ENCODE peak calls at places on chromosomes 5 and 9, in seven cellular contexts. G, B, D, N, R, Y and Q are unnamed samples.

GRCh38 chr9:133631111-133631510 is 5.1 kb upstream of the DBH start:
- DNase-seq in G (no peak), B (no peak), D (no peak), N (no peak), R (no peak), Y (no peak), Q (no peak)

GRCh38 chr9:2787065-2787464 is 56.8 kb downstream of the PUM3 start:
- DNase-seq in G (no peak), B (no peak), D (no peak), N (no peak), R (no peak), Y (no peak), Q (no peak)

GRCh38 chr9:133359420-133360175 is 3.2 kb downstream of the SURF2 start:
- DNase-seq in G (no peak), B (no peak), D (peak; percentile 42), N (no peak), R (no peak), Y (no peak), Q (no peak)

GRCh38 chr5:93909356-93909755 is 168.0 kb upstream of the POU5F2 start:
- DNase-seq in G (no peak), B (no peak), D (no peak), N (no peak), R (no peak), Y (no peak), Q (no peak)

GRCh38 chr5:126394211-126394828 is 28.9 kb upstream of the GRAMD2B start:
- DNase-seq in G (no peak), B (no peak), D (no peak), N (no peak), R (no peak), Y (no peak), Q (no peak)

GRCh38 chr9:127561491-127562270 is 50.4 kb upstream of the STXBP1 start:
- DNase-seq in G (no peak), B (peak; percentile 64), D (peak; percentile 34), N (peak; percentile 91), R (peak; percentile 71), Y (peak; percentile 60), Q (peak; percentile 100)

GRCh38 chr5:15790446-15791005 is 290.5 kb downstream of the FBXL7 start:
- DNase-seq in G (no peak), B (no peak), D (no peak), N (no peak), R (no peak), Y (no peak), Q (no peak)

GRCh38 chr5:126619781-126620180 is 19.0 kb downstream of the PHAX start:
- DNase-seq in G (no peak), B (no peak), D (no peak), N (no peak), R (no peak), Y (no peak), Q (no peak)

GRCh38 chr5:172612771-172613170 is 28.3 kb upstream of the NEURL1B start:
- DNase-seq in G (no peak), B (no peak), D (no peak), N (no peak), R (no peak), Y (no peak), Q (no peak)

GRCh38 chr9:23858234-23858633 is 32.2 kb upstream of the ELAVL2 start:
- DNase-seq in G (no peak), B (no peak), D (no peak), N (no peak), R (no peak), Y (no peak), Q (no peak)

DNA sequence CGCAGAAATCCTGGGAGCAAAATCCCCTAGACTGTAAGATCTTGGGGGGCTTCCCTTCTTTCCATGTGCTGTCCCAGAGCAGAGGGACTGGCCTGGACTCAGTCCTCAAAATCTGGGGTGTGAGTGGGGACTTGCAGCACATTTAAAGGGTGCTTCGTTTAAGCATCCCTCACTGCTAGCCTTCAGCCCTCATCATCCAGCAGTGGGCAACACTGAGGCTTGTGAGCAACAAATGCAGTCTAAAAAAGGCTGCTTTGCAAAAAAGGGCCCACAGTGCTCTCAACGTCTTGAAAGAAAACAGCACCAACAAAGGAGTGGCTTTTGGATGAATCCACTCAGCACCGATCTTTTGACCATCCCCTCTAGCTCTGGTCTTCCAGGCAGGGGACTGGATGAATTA is 128.3 kb upstream of the TBC1D2 start:
- DNase-seq in G (no peak), B (no peak), D (no peak), N (no peak), R (no peak), Y (no peak), Q (no peak)
- TF ChIP-seq CTCF in G (no peak), B (no peak), D (no peak), N (no peak), R (no peak), Y (no peak), Q (no peak)

GRCh38 chr5:2207966-2208544 is 325.3 kb upstream of the IRX4 start:
- DNase-seq in G (peak; percentile 21), B (no peak), D (peak; percentile 73), N (no peak), R (no peak), Y (no peak), Q (peak; percentile 40)
- TF ChIP-seq CTCF in G (no peak), B (no peak), D (peak; percentile 58), N (no peak), R (no peak), Y (no peak), Q (peak; percentile 58)

DNA sequence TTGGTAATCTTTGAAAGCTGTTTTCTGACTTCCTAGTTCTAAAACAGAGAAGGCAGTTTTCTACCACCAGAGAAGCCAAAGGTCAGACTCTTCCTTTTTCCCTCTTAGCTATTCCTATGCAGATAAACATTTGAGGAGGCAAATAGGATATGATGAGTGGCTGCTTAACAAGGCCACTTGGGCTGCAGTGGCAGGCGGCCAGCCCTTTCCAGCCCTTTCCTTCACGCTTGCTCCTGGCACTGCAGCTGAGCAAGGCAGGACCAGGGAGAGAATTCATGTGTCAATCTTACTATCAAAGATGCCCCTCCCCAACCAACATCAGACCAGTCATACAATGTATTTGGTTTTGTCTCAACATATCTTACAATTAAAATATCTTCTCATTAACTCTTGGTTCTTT is 36.8 kb upstream of the RNF38 start:
- DNase-seq in G (no peak), B (peak; percentile 12), D (no peak), N (no peak), R (no peak), Y (no peak), Q (no peak)
- TF ChIP-seq CTCF in G (no peak), B (no peak), D (no peak), N (no peak), R (no peak), Y (no peak), Q (no peak)

GRCh38 chr5:69029292-69029691 is 64.5 kb upstream of the SLC30A5 start:
- DNase-seq in G (no peak), B (no peak), D (no peak), N (no peak), R (no peak), Y (no peak), Q (no peak)

GRCh38 chr5:69035665-69036064 is 58.1 kb upstream of the SLC30A5 start:
- DNase-seq in G (no peak), B (no peak), D (no peak), N (no peak), R (no peak), Y (no peak), Q (no peak)

GRCh38 chr5:69033690-69034089 is 60.1 kb upstream of the SLC30A5 start:
- DNase-seq in G (no peak), B (no peak), D (no peak), N (no peak), R (no peak), Y (no peak), Q (no peak)

GRCh38 chr5:69030663-69031062 is 63.2 kb upstream of the SLC30A5 start:
- DNase-seq in G (no peak), B (no peak), D (no peak), N (no peak), R (no peak), Y (no peak), Q (no peak)

GRCh38 chr5:69032009-69032408 is 61.8 kb upstream of the SLC30A5 start:
- DNase-seq in G (no peak), B (no peak), D (no peak), N (no peak), R (no peak), Y (no peak), Q (no peak)
- TF ChIP-seq CTCF in G (no peak), B (no peak), D (no peak), N (no peak), R (no peak), Y (no peak), Q (no peak)

GRCh38 chr9:36762958-36763357 is 190.3 kb downstream of the MELK start:
- DNase-seq in G (no peak), B (no peak), D (peak; percentile 18), N (no peak), R (no peak), Y (no peak), Q (no peak)
- TF ChIP-seq CTCF in G (no peak), B (no peak), D (no peak), N (no peak), R (no peak), Y (no peak), Q (no peak)

GRCh38 chr5:110496276-110496675 is 230.2 kb downstream of the TMEM232 start:
- DNase-seq in G (no peak), B (no peak), D (no peak), N (no peak), R (no peak), Y (no peak), Q (no peak)
- TF ChIP-seq CTCF in G (no peak), B (no peak), D (no peak), N (no peak), R (no peak), Y (no peak), Q (peak; percentile 32)

GRCh38 chr9:37790096-37790495 is 5.2 kb upstream of the EXOSC3 start:
- DNase-seq in G (no peak), B (no peak), D (no peak), N (no peak), R (no peak), Y (no peak), Q (no peak)

GRCh38 chr9:37787059-37787458 is 2.2 kb upstream of the EXOSC3 start:
- DNase-seq in G (no peak), B (no peak), D (no peak), N (no peak), R (no peak), Y (no peak), Q (no peak)

GRCh38 chr9:37792122-37792521 is 7.3 kb upstream of the EXOSC3 start:
- DNase-seq in G (no peak), B (no peak), D (no peak), N (no peak), R (no peak), Y (no peak), Q (no peak)

GRCh38 chr9:37784640-37785483 is at the start of gene EXOSC3:
- DNase-seq in G (peak; percentile 94), B (peak; percentile 93), D (peak; percentile 88), N (peak; percentile 81), R (peak; percentile 89), Y (peak; percentile 82), Q (peak; percentile 80)

GRCh38 chr9:37788328-37788727 is 3.5 kb upstream of the EXOSC3 start:
- DNase-seq in G (no peak), B (no peak), D (no peak), N (no peak), R (no peak), Y (no peak), Q (no peak)
- TF ChIP-seq CTCF in G (no peak), B (no peak), D (no peak), N (no peak), R (no peak), Y (no peak), Q (no peak)